ENCODE peak calls at places on chromosomes 12 and 14, in six cellular contexts. X, N, D, Z, P and H are unnamed samples.

GRCh38 chr12:67069451-67070306 is 199.5 kb upstream of the CAND1 start:
- DNase-seq in X (peak), N (peak), D (no peak), Z (peak), P (peak), H (peak)

GRCh38 chr14:65080954-65081747 is 21.2 kb downstream of the MAX start:
- DNase-seq in X (no peak), N (peak), D (no peak), Z (no peak), P (no peak), H (no peak)

GRCh38 chr12:118103601-118104382 is at the start of gene VSIG10:
- DNase-seq in X (peak), N (peak), D (peak), Z (peak), P (peak), H (peak)

GRCh38 chr12:7884687-7885086 is 12.0 kb upstream of the SLC2A14 start:
- DNase-seq in X (no peak), N (no peak), D (no peak), Z (no peak), P (no peak), H (no peak)

GRCh38 chr12:49000346-49000745 is 1.2 kb upstream of the DDN start:
- DNase-seq in X (no peak), N (no peak), D (no peak), Z (no peak), P (no peak), H (no peak)

GRCh38 chr14:51546603-51547258 is 105.0 kb upstream of the FRMD6 start:
- DNase-seq in X (no peak), N (no peak), D (no peak), Z (no peak), P (no peak), H (no peak)

GRCh38 chr12:2083561-2083960 is 30.8 kb downstream of the CACNA1C start:
- DNase-seq in X (no peak), N (no peak), D (no peak), Z (no peak), P (no peak), H (no peak)

GRCh38 chr14:88098128-88098527 is 93.2 kb downstream of the GPR65 start:
- DNase-seq in X (no peak), N (no peak), D (no peak), Z (no peak), P (no peak), H (no peak)

GRCh38 chr14:69876221-69876847 is 2.9 kb upstream of the SMOC1 start:
- DNase-seq in X (no peak), N (no peak), D (no peak), Z (no peak), P (no peak), H (no peak)

GRCh38 chr12:50505386-50505827 is 622 bp downstream of the DIP2B start:
- DNase-seq in X (no peak), N (peak), D (no peak), Z (peak), P (no peak), H (no peak)

GRCh38 chr12:96397756-96398421 is 2.4 kb downstream of the CDK17 start:
- DNase-seq in X (no peak), N (no peak), D (no peak), Z (no peak), P (no peak), H (no peak)

GRCh38 chr12:52257074-52257551 is 17.3 kb upstream of the KRT86 start:
- DNase-seq in X (no peak), N (no peak), D (no peak), Z (no peak), P (no peak), H (no peak)

GRCh38 chr14:74491952-74492351 is 1.2 kb downstream of the NPC2 start:
- DNase-seq in X (peak), N (peak), D (no peak), Z (peak), P (peak), H (peak)

GRCh38 chr14:24377660-24378059 is 9.7 kb downstream of the NFATC4 start:
- DNase-seq in X (no peak), N (no peak), D (no peak), Z (no peak), P (peak), H (peak)

GRCh38 chr12:121013715-121014114 is 2.6 kb downstream of the C12orf43 start:
- DNase-seq in X (no peak), N (no peak), D (no peak), Z (no peak), P (no peak), H (no peak)
- TF ChIP-seq CTCF in X (peak), N (no peak), D (no peak), Z (no peak), P (no peak), H (peak)

DNA sequence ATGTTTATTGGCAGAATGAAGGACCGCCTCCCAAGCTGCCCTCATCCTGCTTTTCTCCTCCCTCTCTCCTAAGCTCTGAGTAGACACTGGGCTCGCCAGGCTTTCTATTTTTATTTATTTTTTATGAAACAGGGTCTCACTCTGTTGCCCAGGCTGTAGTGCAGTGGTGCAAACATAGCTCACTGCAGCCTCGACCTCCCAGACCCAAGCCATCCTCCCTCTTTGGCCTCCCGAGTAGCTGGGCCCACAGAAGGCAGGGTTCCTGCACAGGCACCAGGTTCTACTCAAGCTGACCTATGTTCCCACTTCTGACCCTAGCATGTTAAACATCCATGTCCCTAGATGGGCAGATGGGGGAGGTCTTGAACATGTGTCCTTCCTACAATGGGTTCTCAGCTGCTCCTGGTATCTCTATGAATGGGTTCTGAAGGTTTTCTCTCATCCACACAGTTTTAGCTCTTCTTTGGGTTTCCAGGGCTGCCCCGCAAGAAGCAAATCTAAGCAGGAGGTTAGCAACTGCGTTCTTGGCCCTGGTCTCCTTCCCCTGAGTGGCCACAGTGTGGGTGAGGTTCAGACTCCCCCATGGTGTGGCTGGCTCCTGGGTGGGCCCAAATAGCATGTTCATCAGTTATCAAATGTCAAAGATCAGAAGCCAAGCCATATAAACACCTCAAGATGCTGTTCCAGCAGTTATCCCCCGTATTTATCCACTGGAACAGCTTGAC is 167.3 kb downstream of the ZFP36L1 start:
- DNase-seq in X (no peak), N (peak), D (no peak), Z (no peak), P (no peak), H (peak)
- H3K4me3 ChIP-seq in X (no peak), N (no peak), D (no peak), Z (no peak), P (no peak), H (no peak)

DNA sequence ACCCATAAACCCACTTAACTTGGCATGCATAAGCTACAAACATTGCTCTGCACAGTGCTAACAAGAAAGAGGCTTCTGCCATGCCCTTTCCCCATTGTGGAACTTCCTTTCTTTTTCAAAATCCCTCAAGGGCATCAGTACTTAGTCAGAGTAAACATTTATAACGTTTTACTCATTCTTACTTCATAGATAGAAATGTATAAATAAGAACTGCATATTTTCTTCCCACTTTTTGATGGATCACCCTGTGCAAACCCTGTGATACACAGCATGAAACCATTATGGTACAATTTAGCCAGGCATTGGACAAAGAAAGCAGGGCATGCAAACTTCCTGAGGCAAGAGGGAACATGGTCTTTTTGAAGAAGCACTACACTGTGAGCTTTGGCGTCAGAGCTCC is 113.8 kb upstream of the FOXG1 start:
- DNase-seq in X (no peak), N (no peak), D (no peak), Z (no peak), P (peak), H (no peak)
- TF ChIP-seq CTCF in X (no peak), N (no peak), D (no peak), Z (no peak), P (no peak), H (no peak)

GRCh38 chr12:44677724-44678123 is 198.4 kb downstream of the NELL2 start:
- DNase-seq in X (no peak), N (no peak), D (no peak), Z (no peak), P (no peak), H (no peak)
- H3K4me3 ChIP-seq in X (no peak), N (no peak), D (no peak), Z (no peak), P (no peak), H (no peak)

GRCh38 chr14:55843718-55844403 is 263.9 kb downstream of the KTN1 start:
- DNase-seq in X (no peak), N (no peak), D (no peak), Z (no peak), P (no peak), H (no peak)
- TF ChIP-seq CTCF in X (no peak), N (no peak), D (no peak), Z (peak), P (peak), H (peak)

DNA sequence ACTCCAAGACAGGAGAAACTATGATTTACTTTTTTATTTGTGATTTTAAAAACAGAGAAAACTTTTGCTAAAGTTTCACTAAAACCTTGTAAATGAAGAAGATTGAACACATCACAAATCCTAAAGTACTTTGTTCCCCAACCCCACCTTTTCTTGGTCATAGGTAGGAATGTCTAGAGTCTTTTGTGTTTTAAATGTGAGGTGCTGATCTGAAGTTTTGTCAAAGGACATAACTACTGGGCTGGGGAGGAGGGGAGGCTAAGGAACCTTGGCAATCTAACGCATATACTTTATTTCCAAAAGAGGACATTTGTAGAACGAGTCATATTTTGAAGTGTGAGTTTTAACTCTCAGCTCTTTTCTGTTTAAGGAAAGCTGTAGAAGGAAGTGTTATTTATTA is 37.2 kb downstream of the CATSPERB start:
- DNase-seq in X (no peak), N (no peak), D (no peak), Z (no peak), P (no peak), H (no peak)
- H3K4me3 ChIP-seq in X (no peak), N (no peak), D (no peak), Z (no peak), P (no peak), H (no peak)